ENCODE peak calls at places on chromosomes 1 and 21, in five cellular contexts. One of them, this sample, is unnamed.

GRCh38 chr1:83882906-83883305 is 116.0 kb downstream of the TTLL7 start:
- DNase-seq in NCI-H1092: peak; percentile 21
- DNase-seq in memory B cell: no peak
- DNase-seq in NCI-H1105: no peak
- DNase-seq in effector memory CD8-positive, alpha-beta T cell: no peak
- DNase-seq in this sample: no peak

GRCh38 chr21:17441370-17441769 is 71.5 kb upstream of the CXADR start:
- DNase-seq in effector memory CD8-positive, alpha-beta T cell: no peak
- DNase-seq in memory B cell: no peak
- DNase-seq in NCI-H1105: peak; percentile 42
- DNase-seq in NCI-H1092: peak; percentile 60
- DNase-seq in this sample: no peak

GRCh38 chr1:234611153-234611798 is 1.3 kb upstream of the IRF2BP2 start:
- DNase-seq in NCI-H1105: peak; percentile 60
- DNase-seq in NCI-H1092: peak; percentile 76
- DNase-seq in memory B cell: no peak
- DNase-seq in effector memory CD8-positive, alpha-beta T cell: peak; percentile 79
- DNase-seq in this sample: peak; percentile 72

GRCh38 chr1:118911571-118911970 is 76.6 kb downstream of the TBX15 start:
- DNase-seq in effector memory CD8-positive, alpha-beta T cell: no peak
- DNase-seq in NCI-H1092: no peak
- DNase-seq in memory B cell: no peak
- DNase-seq in NCI-H1105: no peak
- DNase-seq in this sample: no peak

GRCh38 chr1:153973478-153973877 is 4.0 kb downstream of the JTB start:
- DNase-seq in NCI-H1092: no peak
- DNase-seq in memory B cell: no peak
- DNase-seq in effector memory CD8-positive, alpha-beta T cell: no peak
- DNase-seq in NCI-H1105: no peak
- DNase-seq in this sample: no peak

GRCh38 chr1:195851804-195852203 is 756.4 kb downstream of the KCNT2 start:
- DNase-seq in NCI-H1105: no peak
- DNase-seq in NCI-H1092: no peak
- DNase-seq in memory B cell: no peak
- DNase-seq in effector memory CD8-positive, alpha-beta T cell: no peak
- DNase-seq in this sample: no peak

GRCh38 chr1:157734328-157734727 is 33.8 kb upstream of the FCRL3 start:
- DNase-seq in NCI-H1092: no peak
- DNase-seq in NCI-H1105: no peak
- DNase-seq in effector memory CD8-positive, alpha-beta T cell: no peak
- DNase-seq in memory B cell: no peak
- DNase-seq in this sample: no peak

GRCh38 chr1:91015794-91016550 is 5.9 kb downstream of the ZNF644 start:
- DNase-seq in memory B cell: no peak
- DNase-seq in effector memory CD8-positive, alpha-beta T cell: no peak
- DNase-seq in NCI-H1092: no peak
- DNase-seq in NCI-H1105: no peak
- DNase-seq in this sample: no peak

GRCh38 chr21:45802425-45802824 is 158.9 kb downstream of the PCBP3 start:
- DNase-seq in memory B cell: no peak
- DNase-seq in NCI-H1092: no peak
- DNase-seq in effector memory CD8-positive, alpha-beta T cell: no peak
- DNase-seq in NCI-H1105: no peak
- DNase-seq in this sample: no peak

GRCh38 chr1:111370871-111371270 is 56.7 kb downstream of the OVGP1 start:
- DNase-seq in memory B cell: no peak
- DNase-seq in NCI-H1092: no peak
- DNase-seq in effector memory CD8-positive, alpha-beta T cell: no peak
- DNase-seq in NCI-H1105: no peak
- DNase-seq in this sample: no peak

GRCh38 chr1:101394041-101394440 is 157.2 kb downstream of the S1PR1 start:
- DNase-seq in memory B cell: no peak
- DNase-seq in effector memory CD8-positive, alpha-beta T cell: no peak
- DNase-seq in NCI-H1092: no peak
- DNase-seq in NCI-H1105: no peak
- DNase-seq in this sample: no peak

GRCh38 chr1:49435291-49435690 is 588.5 kb downstream of the AGBL4 start:
- DNase-seq in NCI-H1092: no peak
- DNase-seq in memory B cell: no peak
- DNase-seq in effector memory CD8-positive, alpha-beta T cell: no peak
- DNase-seq in NCI-H1105: no peak
- DNase-seq in this sample: no peak

GRCh38 chr1:11920239-11920903 is 5.9 kb downstream of the KIAA2013 start:
- DNase-seq in memory B cell: no peak
- DNase-seq in NCI-H1105: no peak
- DNase-seq in effector memory CD8-positive, alpha-beta T cell: no peak
- DNase-seq in NCI-H1092: no peak
- DNase-seq in this sample: no peak

GRCh38 chr1:88462481-88463261 is 221.4 kb upstream of the PKN2 start:
- DNase-seq in NCI-H1092: no peak
- DNase-seq in effector memory CD8-positive, alpha-beta T cell: no peak
- DNase-seq in memory B cell: no peak
- DNase-seq in NCI-H1105: peak; percentile 63
- DNase-seq in this sample: no peak

GRCh38 chr1:3219005-3219724 is 150.2 kb downstream of the PRDM16 start:
- DNase-seq in effector memory CD8-positive, alpha-beta T cell: no peak
- DNase-seq in NCI-H1105: no peak
- DNase-seq in NCI-H1092: peak; percentile 57
- DNase-seq in memory B cell: no peak
- DNase-seq in this sample: no peak

GRCh38 chr1:116931016-116931918 is 21.6 kb downstream of the PTGFRN start:
- DNase-seq in NCI-H1105: no peak
- DNase-seq in memory B cell: no peak
- DNase-seq in NCI-H1092: no peak
- DNase-seq in effector memory CD8-positive, alpha-beta T cell: no peak
- DNase-seq in this sample: no peak

GRCh38 chr1:32769524-32770220 is 47.5 kb downstream of the YARS1 start:
- DNase-seq in memory B cell: no peak
- DNase-seq in NCI-H1092: no peak
- DNase-seq in effector memory CD8-positive, alpha-beta T cell: no peak
- DNase-seq in NCI-H1105: no peak
- DNase-seq in this sample: no peak

GRCh38 chr1:109185990-109186703 is 27.6 kb upstream of the SARS1 start:
- DNase-seq in NCI-H1092: no peak
- DNase-seq in NCI-H1105: no peak
- DNase-seq in memory B cell: no peak
- DNase-seq in effector memory CD8-positive, alpha-beta T cell: no peak
- DNase-seq in this sample: no peak

GRCh38 chr1:109214695-109215623 is 1.2 kb downstream of the SARS1 start:
- DNase-seq in NCI-H1105: peak; percentile 69
- DNase-seq in NCI-H1092: peak; percentile 17
- DNase-seq in effector memory CD8-positive, alpha-beta T cell: no peak
- DNase-seq in memory B cell: no peak
- DNase-seq in this sample: no peak

GRCh38 chr1:9881838-9882249 is 28.2 kb downstream of the CTNNBIP1 start:
- DNase-seq in memory B cell: no peak
- DNase-seq in NCI-H1105: no peak
- DNase-seq in effector memory CD8-positive, alpha-beta T cell: no peak
- DNase-seq in NCI-H1092: no peak
- DNase-seq in this sample: no peak

GRCh38 chr1:79353224-79353623 is 346.7 kb upstream of the ADGRL4 start:
- DNase-seq in memory B cell: no peak
- DNase-seq in NCI-H1092: no peak
- DNase-seq in effector memory CD8-positive, alpha-beta T cell: no peak
- DNase-seq in NCI-H1105: no peak
- DNase-seq in this sample: no peak

GRCh38 chr1:17881761-17882160 is 126.6 kb downstream of the ACTL8 start:
- DNase-seq in NCI-H1092: no peak
- DNase-seq in effector memory CD8-positive, alpha-beta T cell: no peak
- DNase-seq in memory B cell: no peak
- DNase-seq in NCI-H1105: no peak
- DNase-seq in this sample: no peak

GRCh38 chr1:30760596-30761311 is 3.2 kb upstream of the LAPTM5 start:
- DNase-seq in NCI-H1105: no peak
- DNase-seq in effector memory CD8-positive, alpha-beta T cell: no peak
- DNase-seq in NCI-H1092: no peak
- DNase-seq in memory B cell: no peak
- DNase-seq in this sample: no peak

GRCh38 chr1:248316796-248317195 is 7.6 kb downstream of the OR2M7 start:
- DNase-seq in NCI-H1092: no peak
- DNase-seq in memory B cell: no peak
- DNase-seq in NCI-H1105: no peak
- DNase-seq in effector memory CD8-positive, alpha-beta T cell: no peak
- DNase-seq in this sample: no peak

GRCh38 chr1:55720243-55720642 is 505.1 kb upstream of the USP24 start:
- DNase-seq in NCI-H1105: no peak
- DNase-seq in memory B cell: no peak
- DNase-seq in effector memory CD8-positive, alpha-beta T cell: no peak
- DNase-seq in NCI-H1092: no peak
- DNase-seq in this sample: no peak

GRCh38 chr1:200179126-200179780 is 151.7 kb downstream of the NR5A2 start:
- DNase-seq in memory B cell: no peak
- DNase-seq in effector memory CD8-positive, alpha-beta T cell: no peak
- DNase-seq in NCI-H1092: no peak
- DNase-seq in NCI-H1105: no peak
- DNase-seq in this sample: no peak

GRCh38 chr21:36079010-36079649 is 9.3 kb downstream of the CBR1 start:
- DNase-seq in effector memory CD8-positive, alpha-beta T cell: no peak
- DNase-seq in NCI-H1092: no peak
- DNase-seq in memory B cell: no peak
- DNase-seq in NCI-H1105: no peak
- DNase-seq in this sample: peak; percentile 37

GRCh38 chr1:30779294-30780071 is 21.9 kb upstream of the LAPTM5 start:
- DNase-seq in NCI-H1092: peak; percentile 75
- DNase-seq in effector memory CD8-positive, alpha-beta T cell: peak; percentile 96
- DNase-seq in memory B cell: peak; percentile 99
- DNase-seq in NCI-H1105: peak; percentile 65
- DNase-seq in this sample: peak; percentile 92

GRCh38 chr1:235632538-235633219 is 16.9 kb downstream of the GNG4 start:
- DNase-seq in effector memory CD8-positive, alpha-beta T cell: no peak
- DNase-seq in NCI-H1105: no peak
- DNase-seq in NCI-H1092: no peak
- DNase-seq in memory B cell: no peak
- DNase-seq in this sample: no peak

GRCh38 chr1:172390620-172391491 is 29.6 kb upstream of the C1orf105 start:
- DNase-seq in NCI-H1105: no peak
- DNase-seq in memory B cell: peak; percentile 38
- DNase-seq in effector memory CD8-positive, alpha-beta T cell: no peak
- DNase-seq in NCI-H1092: no peak
- DNase-seq in this sample: peak; percentile 63

GRCh38 chr1:17016317-17016661 is 4.6 kb upstream of the ATP13A2 start:
- DNase-seq in effector memory CD8-positive, alpha-beta T cell: no peak
- DNase-seq in NCI-H1105: no peak
- DNase-seq in memory B cell: no peak
- DNase-seq in NCI-H1092: no peak
- DNase-seq in this sample: no peak

GRCh38 chr21:44018127-44018526 is 6.0 kb downstream of the TRAPPC10 start:
- DNase-seq in NCI-H1105: no peak
- DNase-seq in NCI-H1092: no peak
- DNase-seq in memory B cell: no peak
- DNase-seq in effector memory CD8-positive, alpha-beta T cell: no peak
- DNase-seq in this sample: no peak

GRCh38 chr21:14084701-14085100 is 126.1 kb downstream of the LIPI start:
- DNase-seq in effector memory CD8-positive, alpha-beta T cell: no peak
- DNase-seq in NCI-H1092: no peak
- DNase-seq in NCI-H1105: no peak
- DNase-seq in memory B cell: no peak
- DNase-seq in this sample: no peak

GRCh38 chr1:162918111-162918754 is 57.3 kb upstream of the CCDC190 start:
- DNase-seq in NCI-H1092: no peak
- DNase-seq in NCI-H1105: no peak
- DNase-seq in memory B cell: no peak
- DNase-seq in effector memory CD8-positive, alpha-beta T cell: no peak
- DNase-seq in this sample: no peak